ENCODE peak calls at places on chromosome 1, in six cellular contexts. U is brain microvascular endothelial cell, X is heart left ventricle, Q is mesothelial cell of epicardium, B is endothelial cell, D is GM06990. T is an unnamed sample.

GRCh38 chr1:200751717-200752116 is 13.0 kb downstream of the CAMSAP2 start:
- DNase-seq in U (no peak), X (no peak), Q (no peak), B (no peak), D (no peak), T (no peak)

GRCh38 chr1:12356004-12356890 is 126.4 kb downstream of the VPS13D start:
- DNase-seq in U (peak), X (no peak), Q (no peak), B (no peak), D (no peak), T (no peak)

GRCh38 chr1:61254629-61255323 is 172.4 kb downstream of the NFIA start:
- DNase-seq in U (peak), X (peak), Q (no peak), B (no peak), D (no peak), T (no peak)

GRCh38 chr1:240706150-240706904 is 94.4 kb upstream of the GREM2 start:
- DNase-seq in U (no peak), X (no peak), Q (no peak), B (no peak), D (no peak), T (no peak)

GRCh38 chr1:207336559-207337467 is 15.3 kb downstream of the CD55 start:
- DNase-seq in U (peak), X (no peak), Q (no peak), B (no peak), D (peak), T (peak)

GRCh38 chr1:209646558-209646957 is 5.7 kb downstream of the LAMB3 start:
- DNase-seq in U (no peak), X (no peak), Q (no peak), B (peak), D (no peak), T (no peak)

GRCh38 chr1:154225370-154225769 is 4.6 kb downstream of the UBAP2L start:
- DNase-seq in U (no peak), X (no peak), Q (no peak), B (no peak), D (no peak), T (no peak)

GRCh38 chr1:41813220-41813619 is 105.5 kb downstream of the HIVEP3 start:
- DNase-seq in U (no peak), X (no peak), Q (no peak), B (no peak), D (no peak), T (no peak)

GRCh38 chr1:77834771-77835334 is 53.6 kb upstream of the NEXN start:
- DNase-seq in U (peak), X (no peak), Q (no peak), B (no peak), D (no peak), T (no peak)

GRCh38 chr1:171868217-171868616 is 26.9 kb downstream of the DNM3 start:
- DNase-seq in U (no peak), X (no peak), Q (no peak), B (no peak), D (no peak), T (no peak)

GRCh38 chr1:60821156-60821555 is 261.2 kb upstream of the NFIA start:
- DNase-seq in U (no peak), X (no peak), Q (no peak), B (no peak), D (no peak), T (no peak)

GRCh38 chr1:27275686-27276085 is 41.3 kb downstream of the WDTC1 start:
- DNase-seq in U (no peak), X (no peak), Q (no peak), B (no peak), D (no peak), T (no peak)

DNA sequence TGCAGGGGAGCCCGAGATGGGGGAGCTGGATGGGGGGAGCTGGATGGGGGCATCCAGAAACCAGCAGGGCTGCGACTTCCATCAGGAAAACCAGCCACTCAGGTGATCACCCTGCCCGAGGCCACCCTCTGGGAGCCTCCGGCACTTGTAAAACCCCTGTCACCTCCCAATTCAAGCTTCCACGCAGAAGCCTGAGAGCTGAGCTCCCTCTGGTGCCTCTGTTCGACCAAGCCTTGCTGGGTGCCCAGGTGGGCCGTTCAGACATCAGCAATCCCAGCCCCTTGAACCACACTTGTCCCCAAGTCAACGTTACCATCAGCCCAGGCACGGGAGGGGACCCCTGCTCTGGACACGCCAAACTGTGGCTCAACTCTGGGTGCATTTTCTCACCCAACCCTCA is 59.6 kb downstream of the MEGF6 start:
- DNase-seq in U (no peak), X (no peak), Q (no peak), B (no peak), D (no peak), T (no peak)
- TF ChIP-seq CTCF in U (no peak), X (no peak), Q (no peak), B (no peak), D (peak), T (no peak)

DNA sequence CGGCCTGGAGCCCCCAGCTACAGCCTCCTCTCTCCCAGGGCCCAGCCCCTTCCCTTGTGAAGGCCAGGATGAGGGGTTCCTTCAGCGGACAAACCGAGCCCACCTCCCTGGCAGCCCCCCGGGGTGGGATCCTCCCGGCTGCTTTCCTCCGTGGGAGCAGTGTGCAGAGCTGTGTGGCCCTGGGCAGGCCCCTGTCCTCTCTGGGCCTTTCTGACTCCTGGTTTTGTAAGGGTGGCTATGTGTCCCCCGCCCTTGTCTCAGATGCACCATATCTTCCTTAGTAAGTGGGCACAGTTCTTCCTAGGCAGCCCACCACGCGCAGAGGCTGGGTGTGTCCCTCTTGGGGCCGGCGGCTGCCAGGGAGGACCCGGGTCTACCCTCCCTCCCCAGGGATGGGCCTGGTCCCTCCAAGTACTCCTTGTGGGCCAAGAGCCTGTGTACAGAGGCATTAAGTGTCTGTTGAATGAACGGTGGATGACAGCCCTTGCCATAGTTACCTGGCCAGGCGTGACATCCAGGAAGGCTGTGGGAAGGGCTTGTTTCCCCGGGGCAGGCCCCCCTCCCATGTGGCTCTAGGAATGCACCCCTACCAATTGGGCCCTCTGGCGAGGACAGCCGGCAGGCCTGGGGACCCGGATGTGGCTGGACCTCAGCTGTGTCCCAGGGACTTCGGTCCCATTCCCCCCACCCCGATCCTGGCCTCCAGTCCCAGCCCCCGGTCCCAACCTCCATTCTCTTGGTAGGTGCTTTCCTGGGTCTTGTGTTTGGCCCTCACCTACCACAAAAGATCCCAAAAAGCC is 3.9 kb downstream of the SMIM1 start:
- DNase-seq in U (no peak), X (no peak), Q (no peak), B (no peak), D (no peak), T (no peak)
- TF ChIP-seq CTCF in U (no peak), X (no peak), Q (no peak), B (no peak), D (no peak), T (no peak)

DNA sequence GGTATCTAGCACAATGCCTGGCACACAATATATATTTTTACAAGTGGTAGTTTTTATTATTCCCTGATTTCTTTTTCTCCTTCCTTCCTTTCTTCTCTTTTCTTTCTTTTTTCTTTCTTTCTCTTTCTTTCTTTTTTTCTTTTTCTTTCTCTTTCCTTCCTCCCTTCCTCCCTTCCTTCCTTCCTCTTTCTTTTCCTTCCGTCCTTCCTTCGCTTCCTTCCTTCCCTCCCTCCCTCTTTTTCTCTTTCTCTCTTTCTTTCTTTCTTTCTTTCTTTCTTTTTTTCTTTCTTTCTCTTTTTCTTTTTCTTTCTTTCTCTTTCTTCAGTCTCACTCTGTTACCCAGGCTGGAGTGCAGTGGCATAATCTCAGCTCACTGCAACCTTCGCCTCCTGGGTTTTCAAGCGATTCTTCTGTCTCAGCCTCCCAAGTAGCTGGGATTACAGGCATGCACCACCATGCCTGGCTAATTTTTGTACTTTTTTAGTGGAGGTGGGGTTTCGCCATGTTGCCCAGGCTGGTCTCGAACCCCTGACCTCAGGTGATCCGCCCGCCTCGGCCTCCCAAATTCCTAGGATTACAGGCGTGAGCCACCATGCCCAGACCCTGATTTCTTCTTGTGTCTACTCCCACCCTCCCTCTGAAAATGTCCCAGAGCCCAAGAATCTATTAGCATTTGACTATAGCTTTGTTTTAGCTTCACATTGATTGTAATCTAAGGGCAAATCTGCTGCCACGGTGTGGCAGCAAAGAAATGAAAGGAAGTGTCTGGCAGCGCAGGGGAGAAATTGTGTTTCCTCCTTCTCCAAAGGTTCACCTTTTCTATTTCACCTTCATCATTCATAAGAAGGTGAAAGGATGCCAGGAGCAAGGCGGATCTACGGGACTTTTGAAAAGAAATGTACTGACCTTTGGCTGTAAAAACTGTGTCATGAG is 19.9 kb upstream of the ABCB10 start:
- DNase-seq in U (no peak), X (no peak), Q (no peak), B (no peak), D (no peak), T (no peak)
- TF ChIP-seq CTCF in U (no peak), X (no peak), Q (no peak), B (no peak), D (no peak), T (no peak)

GRCh38 chr1:208431721-208432120 is 187.5 kb upstream of the PLXNA2 start:
- DNase-seq in U (no peak), X (no peak), Q (no peak), B (no peak), D (no peak), T (no peak)
- TF ChIP-seq CTCF in U (no peak), X (no peak), Q (no peak), B (no peak), D (no peak), T (no peak)

DNA sequence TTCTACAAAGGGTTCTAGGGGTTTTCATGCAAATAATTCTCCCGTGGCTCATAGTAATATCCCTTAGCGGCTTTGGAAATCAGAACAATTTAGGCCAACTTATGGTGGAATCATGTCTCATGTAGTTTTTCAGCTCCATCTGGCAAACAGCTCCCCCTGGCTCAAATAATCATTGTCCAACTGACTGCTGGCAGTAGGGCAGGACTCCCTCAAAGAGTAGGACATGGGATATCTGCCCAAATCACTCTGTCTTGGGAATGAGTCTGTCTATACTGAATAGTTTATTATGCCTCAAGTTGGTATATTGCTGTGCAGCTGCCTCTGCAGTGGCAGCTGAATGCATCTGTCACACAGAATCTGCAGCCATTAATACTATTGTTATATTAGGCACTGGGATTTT is 255.7 kb downstream of the COL11A1 start:
- DNase-seq in U (no peak), X (no peak), Q (no peak), B (no peak), D (no peak), T (no peak)
- TF ChIP-seq CTCF in U (peak), X (no peak), Q (no peak), B (no peak), D (no peak), T (no peak)

DNA sequence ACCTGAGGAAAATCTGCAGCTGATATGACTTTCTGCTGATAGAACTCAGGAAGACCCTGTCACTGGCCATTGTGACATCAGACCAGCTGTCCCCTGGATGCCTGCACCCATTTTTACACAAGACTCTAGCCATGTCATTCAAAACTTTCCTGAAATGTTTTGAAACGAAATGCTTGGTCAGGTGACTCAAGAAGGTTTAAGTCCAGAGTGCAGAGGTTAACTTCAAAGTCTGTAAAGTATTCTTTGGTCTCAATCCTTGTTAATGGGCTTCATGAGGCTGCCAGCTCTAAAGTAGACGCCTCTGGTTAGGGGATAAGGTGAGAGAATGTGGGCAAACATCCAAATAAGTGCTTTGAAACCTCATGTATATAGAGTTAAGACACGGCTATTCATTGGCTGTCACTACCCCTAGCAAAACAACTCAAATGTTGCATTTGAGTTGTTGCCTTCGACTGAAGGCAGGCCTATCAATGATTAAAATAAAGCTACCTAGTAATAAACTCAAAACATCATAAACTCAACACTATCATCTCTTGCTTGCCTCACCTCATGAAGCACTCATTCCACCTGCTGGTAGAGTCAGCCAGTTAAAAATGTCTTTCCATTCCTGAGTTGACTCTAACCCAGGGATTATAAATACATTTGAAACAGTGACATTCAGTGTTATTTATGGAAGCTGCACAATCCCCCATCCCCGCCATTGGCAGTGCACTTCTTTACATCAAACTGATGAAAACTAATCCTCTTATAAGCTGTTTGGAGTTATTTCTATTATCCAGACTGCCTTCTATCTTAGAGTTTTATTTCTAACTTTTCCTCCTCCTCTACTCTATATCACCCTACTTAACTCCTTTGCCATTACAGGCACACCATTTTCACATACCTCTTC is 26.0 kb downstream of the RABIF start:
- DNase-seq in U (no peak), X (no peak), Q (no peak), B (no peak), D (no peak), T (no peak)
- TF ChIP-seq CTCF in U (no peak), X (no peak), Q (no peak), B (no peak), D (no peak), T (no peak)

T was measured in CD14-positive monocyte.